ENCODE peak calls at places on chromosomes 1 and 21, in six cellular contexts. B is EH; H is GM20000; Y is stimulated activated CD8-positive, alpha-beta memory T cell treated with anti-CD3 and anti-CD28 coated beads, Interleukin-12 subunit alpha, Interleukin-12 subunit beta, amount 100 ng/mL, for 4 hours; Z is adrenal gland; U is Calu3. X is an unnamed sample.

GRCh38 chr1:205494119-205494518 is 10.3 kb upstream of the CDK18 start:
- DNase-seq in B (no peak), H (no peak), Y (no peak), Z (no peak), U (no peak), X (no peak)

GRCh38 chr1:20546637-20547036 is 5.7 kb upstream of the FAM43B start:
- DNase-seq in B (no peak), H (no peak), Y (no peak), Z (no peak), U (no peak), X (no peak)

GRCh38 chr1:246284021-246284420 is 223.1 kb downstream of the SMYD3 start:
- DNase-seq in B (peak; percentile 43), H (no peak), Y (no peak), Z (no peak), U (no peak), X (no peak)

GRCh38 chr1:238152119-238152518 is 261.4 kb upstream of the ZP4 start:
- DNase-seq in B (no peak), H (no peak), Y (no peak), Z (no peak), U (no peak), X (no peak)

GRCh38 chr1:200034821-200035396 is 7.4 kb downstream of the NR5A2 start:
- DNase-seq in B (no peak), H (peak; percentile 17), Y (no peak), Z (no peak), U (no peak), X (no peak)

GRCh38 chr1:163875214-163875926 is 553.6 kb downstream of the NUF2 start:
- DNase-seq in B (peak; percentile 92), H (no peak), Y (no peak), Z (peak; percentile 24), U (no peak), X (no peak)

GRCh38 chr1:68103006-68103545 is 52.6 kb upstream of the DIRAS3 start:
- DNase-seq in B (no peak), H (no peak), Y (no peak), Z (no peak), U (no peak), X (no peak)

GRCh38 chr1:38788285-38788684 is 71.3 kb downstream of the RRAGC start:
- DNase-seq in B (no peak), H (no peak), Y (no peak), Z (no peak), U (no peak), X (no peak)

GRCh38 chr1:67429528-67430357 is 459 bp downstream of the SERBP1 start:
- DNase-seq in B (peak; percentile 37), H (no peak), Y (peak; percentile 22), Z (peak; percentile 40), U (peak; percentile 15), X (peak; percentile 31)

GRCh38 chr1:20884513-20884912 is 97.4 kb upstream of the HP1BP3 start:
- DNase-seq in B (no peak), H (no peak), Y (no peak), Z (no peak), U (no peak), X (no peak)

GRCh38 chr1:154151311-154151710 is 3.6 kb downstream of the NUP210L start:
- DNase-seq in B (peak; percentile 47), H (no peak), Y (no peak), Z (no peak), U (no peak), X (no peak)

GRCh38 chr1:199522338-199522737 is 505.2 kb upstream of the NR5A2 start:
- DNase-seq in B (peak; percentile 53), H (no peak), Y (no peak), Z (no peak), U (no peak), X (no peak)

GRCh38 chr1:40794915-40795715 is 11.5 kb downstream of the KCNQ4 start:
- DNase-seq in B (no peak), H (no peak), Y (no peak), Z (no peak), U (no peak), X (no peak)

GRCh38 chr21:34074283-34075098 is 1.1 kb downstream of the MRPS6 start:
- DNase-seq in B (peak; percentile 9), H (no peak), Y (no peak), Z (peak; percentile 31), U (no peak), X (no peak)

GRCh38 chr1:10701145-10701544 is 95.3 kb downstream of the CASZ1 start:
- DNase-seq in B (no peak), H (no peak), Y (no peak), Z (no peak), U (no peak), X (no peak)